ENCODE peak calls at places on chromosomes 2 and 18, in four cellular contexts. R is heart left ventricle, M is gastrocnemius medialis, U is ovary. Z is an unnamed sample.

GRCh38 chr18:649341-649740 is 8.1 kb upstream of the TYMS start:
- DNase-seq in R (no peak), M (no peak), U (no peak), Z (no peak)

GRCh38 chr2:44745460-44745859 is 196.0 kb upstream of the SIX3 start:
- DNase-seq in R (no peak), M (no peak), U (no peak), Z (no peak)

GRCh38 chr2:217231212-217231611 is 371.3 kb upstream of the TNP1 start:
- DNase-seq in R (no peak), M (no peak), U (no peak), Z (no peak)

GRCh38 chr2:101106453-101107181 is 44.6 kb downstream of the TBC1D8 start:
- DNase-seq in R (no peak), M (peak; percentile 67), U (no peak), Z (no peak)

GRCh38 chr2:50004667-50005066 is 850.4 kb upstream of the FSHR start:
- DNase-seq in R (no peak), M (no peak), U (no peak), Z (no peak)

GRCh38 chr2:70094978-70095832 is 7.9 kb downstream of the PCBP1 start:
- DNase-seq in R (peak; percentile 62), M (peak; percentile 43), U (peak; percentile 52), Z (peak; percentile 22)

GRCh38 chr18:49319590-49319989 is 140.9 kb downstream of the DYM start:
- DNase-seq in R (no peak), M (no peak), U (no peak), Z (no peak)

GRCh38 chr18:6741290-6741689 is 11.8 kb downstream of the ARHGAP28 start:
- DNase-seq in R (peak; percentile 37), M (peak; percentile 61), U (peak; percentile 67), Z (no peak)

GRCh38 chr2:217798743-217799552 is 203.8 kb downstream of the TNS1 start:
- DNase-seq in R (no peak), M (peak; percentile 42), U (no peak), Z (no peak)

GRCh38 chr2:74440005-74440377 is 1.7 kb downstream of the RTKN start:
- DNase-seq in R (no peak), M (peak; percentile 49), U (no peak), Z (no peak)

GRCh38 chr2:74441111-74441689 is 537 bp downstream of the RTKN start:
- DNase-seq in R (no peak), M (no peak), U (no peak), Z (no peak)

GRCh38 chr2:74441690-74442482 is at the start of gene RTKN:
- DNase-seq in R (no peak), M (peak; percentile 35), U (no peak), Z (no peak)

GRCh38 chr2:74439373-74440004 is 2.2 kb downstream of the RTKN start:
- DNase-seq in R (peak; percentile 89), M (no peak), U (no peak), Z (no peak)

DNA sequence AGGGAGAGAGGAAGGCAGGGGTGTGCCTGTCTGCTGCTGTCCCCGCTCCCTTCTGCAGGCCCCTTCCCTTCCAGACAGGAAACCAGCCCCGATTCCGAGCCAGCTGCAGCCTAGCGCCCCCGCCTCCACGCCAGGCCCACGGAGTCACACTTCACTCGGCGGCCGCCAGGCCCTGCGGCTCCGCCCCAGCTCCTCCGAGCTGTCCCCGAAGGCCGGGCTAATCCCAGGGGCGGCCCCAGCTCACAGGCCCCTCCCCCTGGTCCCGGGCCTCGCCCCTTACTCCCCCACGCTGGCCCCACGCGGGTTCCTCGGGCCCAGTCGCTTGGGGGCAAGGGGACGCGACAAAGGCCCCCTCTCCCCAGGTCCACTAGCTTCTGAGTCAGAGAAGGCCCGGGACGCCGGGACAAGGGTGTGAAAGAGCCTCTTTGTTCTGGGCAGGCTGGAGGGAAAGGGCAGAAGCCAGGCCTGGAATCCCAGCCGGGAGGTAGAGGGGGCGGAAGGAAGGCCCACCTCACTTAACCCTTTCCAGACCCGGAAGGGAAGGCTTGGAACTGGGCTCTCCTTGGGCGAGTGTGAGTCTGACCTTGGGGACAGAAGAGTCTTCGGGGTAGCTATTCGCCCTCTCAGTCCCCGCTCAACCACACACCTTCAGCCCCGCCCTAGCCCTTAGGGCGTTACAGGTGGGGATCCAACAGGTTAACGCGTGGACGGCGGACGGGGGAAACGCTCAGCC is 1.2 kb downstream of the RTKN start:
- DNase-seq in R (peak; percentile 94), M (peak; percentile 69), U (peak; percentile 67), Z (no peak)
- TF ChIP-seq POLR2A in R (peak; percentile 68), M (peak; percentile 27), U (no peak), Z (no peak)

GRCh38 chr2:152648336-152648735 is 68.9 kb downstream of the PRPF40A start:
- DNase-seq in R (no peak), M (no peak), U (no peak), Z (no peak)
- TF ChIP-seq CTCF in R (no peak), M (no peak), U (peak; percentile 17), Z (peak; percentile 18)

GRCh38 chr18:43572165-43572564 is 294.9 kb upstream of the SYT4 start:
- DNase-seq in R (no peak), M (no peak), U (no peak), Z (no peak)
- TF ChIP-seq POLR2A in R (no peak), M (no peak), U (no peak), Z (no peak)

GRCh38 chr2:43594875-43595274 is 963 bp downstream of the THADA start:
- DNase-seq in R (no peak), M (no peak), U (no peak), Z (no peak)

GRCh38 chr2:43593241-43593640 is 2.6 kb downstream of the THADA start:
- DNase-seq in R (no peak), M (no peak), U (no peak), Z (no peak)

GRCh38 chr2:43595603-43596412 is at the start of gene THADA:
- DNase-seq in R (peak; percentile 100), M (peak; percentile 99), U (peak; percentile 100), Z (peak; percentile 95)

DNA sequence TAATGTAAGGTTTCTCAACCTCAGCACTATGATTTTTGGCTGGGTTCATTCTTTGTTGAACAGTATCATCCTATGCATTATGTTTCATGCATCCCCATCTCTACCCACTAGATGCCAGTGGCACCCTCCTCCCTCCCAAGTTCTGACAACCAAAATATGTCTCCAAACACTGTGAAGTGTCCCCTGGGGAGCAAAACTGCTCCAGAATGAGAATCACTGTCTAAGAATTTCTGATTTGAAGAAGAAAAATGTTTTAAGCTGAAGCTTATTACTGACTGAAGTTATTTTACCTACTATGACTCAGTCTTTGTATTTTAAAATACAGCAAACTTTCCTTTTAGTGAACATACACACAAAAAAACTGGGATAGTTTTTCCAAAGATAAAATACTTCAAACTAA is 3.4 kb downstream of the THADA start:
- DNase-seq in R (no peak), M (no peak), U (no peak), Z (no peak)
- TF ChIP-seq CTCF in R (no peak), M (no peak), U (no peak), Z (no peak)

GRCh38 chr2:96875498-96876035 is 5.7 kb upstream of the SEMA4C start:
- DNase-seq in R (no peak), M (no peak), U (no peak), Z (no peak)

GRCh38 chr2:96877513-96878159 is 7.8 kb upstream of the SEMA4C start:
- DNase-seq in R (no peak), M (no peak), U (no peak), Z (no peak)

GRCh38 chr2:96876036-96876810 is 6.3 kb upstream of the SEMA4C start:
- DNase-seq in R (no peak), M (no peak), U (no peak), Z (no peak)

GRCh38 chr2:96878171-96878570 is 8.3 kb upstream of the SEMA4C start:
- DNase-seq in R (no peak), M (no peak), U (no peak), Z (no peak)

GRCh38 chr2:96876811-96877437 is 7.0 kb upstream of the SEMA4C start:
- DNase-seq in R (no peak), M (no peak), U (no peak), Z (no peak)
- TF ChIP-seq POLR2A in R (no peak), M (no peak), U (no peak), Z (no peak)

DNA sequence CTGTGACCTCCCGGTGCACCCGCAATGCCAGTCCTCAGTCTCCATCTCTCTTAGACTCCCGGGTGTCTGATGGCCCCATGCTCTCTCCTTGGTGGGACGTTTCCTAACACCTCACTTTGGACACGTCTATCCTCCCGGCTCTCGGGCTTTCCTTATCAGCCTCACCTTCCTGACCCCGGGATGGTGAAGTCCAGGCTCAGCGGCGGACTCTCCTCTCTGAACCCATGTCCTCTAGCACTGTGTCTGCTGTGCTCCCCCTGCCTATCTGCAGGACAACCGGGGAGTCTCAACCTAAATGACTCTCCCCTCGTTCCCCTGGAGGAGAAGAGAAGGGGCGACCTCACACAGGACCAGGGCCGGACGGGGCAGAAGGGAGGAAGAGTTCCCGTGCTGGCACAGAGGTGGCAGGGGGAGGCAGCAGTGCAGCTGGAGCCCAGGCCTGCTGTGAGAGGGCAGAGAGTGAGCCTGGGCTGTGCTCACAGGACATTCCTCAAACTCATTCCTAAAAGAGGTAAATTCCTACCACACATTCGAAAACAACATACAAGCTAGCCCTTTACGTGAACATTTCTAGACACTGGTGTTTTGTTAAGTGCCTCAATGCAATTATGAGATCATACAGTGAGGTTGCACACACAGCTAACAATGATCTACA is 41.9 kb downstream of the MBP start:
- DNase-seq in R (no peak), M (no peak), U (no peak), Z (no peak)
- TF ChIP-seq CTCF in R (no peak), M (no peak), U (no peak), Z (no peak)

Z was measured in esophagus squamous epithelium.